ENCODE peak calls at places on chromosome 4, in six cellular contexts. K is neuronal stem cell; N is right cardiac atrium; B is activated CD4-positive, alpha-beta T cell treated with anti-CD3 and anti-CD28 coated beads, Interleukin-2, amount 10 ng/mL, durations not matched to agents 7 days and 5 days; T is stimulated activated CD8-positive, alpha-beta memory T cell treated with anti-CD3 and anti-CD28 coated beads, Interleukin-7, amount 100 ng/mL, for 1 hour; O is neural crest cell. Z is an unnamed sample.

GRCh38 chr4:73723029-73723428 is 17.3 kb upstream of the CXCL8 start:
- DNase-seq in K (no peak), N (no peak), B (no peak), T (no peak), O (no peak), Z (no peak)

GRCh38 chr4:145503486-145504072 is 21.9 kb downstream of the SMAD1 start:
- DNase-seq in K (no peak), N (no peak), B (no peak), T (no peak), O (no peak), Z (no peak)

GRCh38 chr4:38279650-38280322 is 319.6 kb downstream of the PTTG2 start:
- DNase-seq in K (no peak), N (no peak), B (no peak), T (no peak), O (no peak), Z (no peak)

GRCh38 chr4:1041147-1041935 is 29.9 kb downstream of the FGFRL1 start:
- DNase-seq in K (peak; percentile 82), N (peak; percentile 62), B (no peak), T (no peak), O (no peak), Z (no peak)

GRCh38 chr4:38177035-38177791 is 217.0 kb downstream of the PTTG2 start:
- DNase-seq in K (no peak), N (peak; percentile 25), B (peak; percentile 80), T (peak; percentile 24), O (no peak), Z (no peak)

GRCh38 chr4:42074294-42074693 is 78.2 kb downstream of the BEND4 start:
- DNase-seq in K (no peak), N (no peak), B (no peak), T (no peak), O (no peak), Z (no peak)

GRCh38 chr4:94253036-94253435 is 45.4 kb downstream of the SMARCAD1 start:
- DNase-seq in K (no peak), N (no peak), B (no peak), T (no peak), O (no peak), Z (peak; percentile 18)

GRCh38 chr4:169914871-169915270 is 111.3 kb downstream of the MFAP3L start:
- DNase-seq in K (no peak), N (no peak), B (no peak), T (no peak), O (no peak), Z (no peak)

GRCh38 chr4:32196950-32197688 is 1477.0 kb downstream of the PCDH7 start:
- DNase-seq in K (no peak), N (no peak), B (no peak), T (no peak), O (no peak), Z (no peak)

GRCh38 chr4:119587796-119588195 is 40.8 kb downstream of the PDE5A start:
- DNase-seq in K (no peak), N (no peak), B (no peak), T (no peak), O (no peak), Z (no peak)

GRCh38 chr4:1395941-1396805 is 10.1 kb downstream of the NKX1-1 start:
- DNase-seq in K (no peak), N (peak; percentile 10), B (no peak), T (no peak), O (no peak), Z (no peak)

GRCh38 chr4:92106816-92107215 is 196.9 kb upstream of the GRID2 start:
- DNase-seq in K (no peak), N (no peak), B (no peak), T (no peak), O (no peak), Z (no peak)

GRCh38 chr4:158376441-158376840 is 145.2 kb upstream of the RXFP1 start:
- DNase-seq in K (no peak), N (no peak), B (no peak), T (no peak), O (no peak), Z (no peak)

GRCh38 chr4:165953181-165953580 is 80.1 kb downstream of the TLL1 start:
- DNase-seq in K (no peak), N (no peak), B (no peak), T (no peak), O (no peak), Z (no peak)

GRCh38 chr4:123366144-123366748 is 30.3 kb upstream of the SPRY1 start:
- DNase-seq in K (no peak), N (no peak), B (no peak), T (no peak), O (no peak), Z (no peak)

GRCh38 chr4:123350191-123350544 is 46.4 kb upstream of the SPRY1 start:
- DNase-seq in K (no peak), N (no peak), B (no peak), T (no peak), O (no peak), Z (no peak)

Z was measured in HAP-1.